ENCODE peak calls at places on chromosomes 12 and 14, in six cellular contexts. One of them, this sample, is unnamed.

GRCh38 chr12:65520658-65521057 is 242.2 kb downstream of the MSRB3 start:
- ATAC-seq in HepG2: no peak
- ATAC-seq in A549: no peak
- ATAC-seq in K562: no peak
- ATAC-seq in upper lobe of left lung: no peak
- ATAC-seq in GM12878: no peak
- ATAC-seq in this sample: no peak

GRCh38 chr12:12909995-12910391 is 18.6 kb downstream of the GPRC5A start:
- ATAC-seq in HepG2: no peak
- ATAC-seq in A549: peak
- ATAC-seq in K562: peak
- ATAC-seq in upper lobe of left lung: peak
- ATAC-seq in GM12878: no peak
- ATAC-seq in this sample: peak

GRCh38 chr14:36313898-36314297 is 6.5 kb downstream of the MBIP start:
- ATAC-seq in HepG2: peak
- ATAC-seq in A549: peak
- ATAC-seq in K562: peak
- ATAC-seq in upper lobe of left lung: no peak
- ATAC-seq in GM12878: no peak
- ATAC-seq in this sample: no peak

GRCh38 chr14:84127430-84127829 is 1402.5 kb upstream of the FLRT2 start:
- ATAC-seq in HepG2: no peak
- ATAC-seq in A549: no peak
- ATAC-seq in K562: no peak
- ATAC-seq in upper lobe of left lung: no peak
- ATAC-seq in GM12878: no peak
- ATAC-seq in this sample: no peak

GRCh38 chr12:121159467-121160307 is 27.0 kb downstream of the P2RX7 start:
- ATAC-seq in HepG2: no peak
- ATAC-seq in A549: no peak
- ATAC-seq in K562: no peak
- ATAC-seq in upper lobe of left lung: no peak
- ATAC-seq in GM12878: peak
- ATAC-seq in this sample: peak

GRCh38 chr14:94050231-94050880 is 24.2 kb downstream of the OTUB2 start:
- ATAC-seq in HepG2: no peak
- ATAC-seq in A549: no peak
- ATAC-seq in K562: no peak
- ATAC-seq in upper lobe of left lung: no peak
- ATAC-seq in GM12878: no peak
- ATAC-seq in this sample: peak

GRCh38 chr14:64193821-64194220 is 100.3 kb downstream of the ESR2 start:
- ATAC-seq in HepG2: peak
- ATAC-seq in A549: peak
- ATAC-seq in K562: no peak
- ATAC-seq in upper lobe of left lung: no peak
- ATAC-seq in GM12878: no peak
- ATAC-seq in this sample: no peak

GRCh38 chr12:68686262-68686594 is 550 bp upstream of the NUP107 start:
- ATAC-seq in HepG2: no peak
- ATAC-seq in A549: no peak
- ATAC-seq in K562: no peak
- ATAC-seq in upper lobe of left lung: no peak
- ATAC-seq in GM12878: no peak
- ATAC-seq in this sample: no peak

GRCh38 chr12:56601503-56601902 is 28.6 kb downstream of the BAZ2A start:
- ATAC-seq in HepG2: peak
- ATAC-seq in A549: peak
- ATAC-seq in K562: peak
- ATAC-seq in upper lobe of left lung: no peak
- ATAC-seq in GM12878: peak
- ATAC-seq in this sample: peak

GRCh38 chr14:89247457-89248122 is 169.4 kb downstream of the FOXN3 start:
- ATAC-seq in HepG2: peak
- ATAC-seq in A549: no peak
- ATAC-seq in K562: no peak
- ATAC-seq in upper lobe of left lung: no peak
- ATAC-seq in GM12878: no peak
- ATAC-seq in this sample: no peak

GRCh38 chr12:106113446-106114083 is 25.2 kb downstream of the NUAK1 start:
- ATAC-seq in HepG2: no peak
- ATAC-seq in A549: peak
- ATAC-seq in K562: no peak
- ATAC-seq in upper lobe of left lung: peak
- ATAC-seq in GM12878: peak
- ATAC-seq in this sample: peak

GRCh38 chr14:103879570-103880333 is 32.4 kb upstream of the PPP1R13B start:
- ATAC-seq in HepG2: peak
- ATAC-seq in A549: peak
- ATAC-seq in K562: peak
- ATAC-seq in upper lobe of left lung: peak
- ATAC-seq in GM12878: no peak
- ATAC-seq in this sample: peak

GRCh38 chr14:32332415-32333116 is 3.5 kb downstream of the AKAP6 start:
- ATAC-seq in HepG2: peak
- ATAC-seq in A549: peak
- ATAC-seq in K562: no peak
- ATAC-seq in upper lobe of left lung: no peak
- ATAC-seq in GM12878: peak
- ATAC-seq in this sample: no peak

GRCh38 chr14:96639550-96639949 is 137.4 kb downstream of the PAPOLA start:
- ATAC-seq in HepG2: no peak
- ATAC-seq in A549: no peak
- ATAC-seq in K562: no peak
- ATAC-seq in upper lobe of left lung: no peak
- ATAC-seq in GM12878: no peak
- ATAC-seq in this sample: no peak

GRCh38 chr12:32467959-32468863 is 68.9 kb downstream of the FGD4 start:
- ATAC-seq in HepG2: no peak
- ATAC-seq in A549: no peak
- ATAC-seq in K562: no peak
- ATAC-seq in upper lobe of left lung: no peak
- ATAC-seq in GM12878: no peak
- ATAC-seq in this sample: no peak

GRCh38 chr12:92416385-92416812 is 270.8 kb upstream of the BTG1 start:
- ATAC-seq in HepG2: no peak
- ATAC-seq in A549: no peak
- ATAC-seq in K562: peak
- ATAC-seq in upper lobe of left lung: no peak
- ATAC-seq in GM12878: peak
- ATAC-seq in this sample: no peak

GRCh38 chr14:93970967-93971634 is 5.3 kb downstream of the ASB2 start:
- ATAC-seq in HepG2: peak
- ATAC-seq in A549: no peak
- ATAC-seq in K562: no peak
- ATAC-seq in upper lobe of left lung: no peak
- ATAC-seq in GM12878: peak
- ATAC-seq in this sample: no peak

GRCh38 chr14:56514663-56515371 is 64.8 kb upstream of the TMEM260 start:
- ATAC-seq in HepG2: peak
- ATAC-seq in A549: peak
- ATAC-seq in K562: peak
- ATAC-seq in upper lobe of left lung: no peak
- ATAC-seq in GM12878: no peak
- ATAC-seq in this sample: no peak

GRCh38 chr12:40157307-40157706 is 51.4 kb upstream of the SLC2A13 start:
- ATAC-seq in HepG2: no peak
- ATAC-seq in A549: no peak
- ATAC-seq in K562: no peak
- ATAC-seq in upper lobe of left lung: no peak
- ATAC-seq in GM12878: no peak
- ATAC-seq in this sample: no peak

GRCh38 chr12:21111733-21112132 is 19.3 kb upstream of the SLCO1B1 start:
- ATAC-seq in HepG2: no peak
- ATAC-seq in A549: no peak
- ATAC-seq in K562: no peak
- ATAC-seq in upper lobe of left lung: no peak
- ATAC-seq in GM12878: no peak
- ATAC-seq in this sample: no peak

GRCh38 chr12:127998936-127999467 is 268.0 kb upstream of the TMEM132C start:
- ATAC-seq in HepG2: no peak
- ATAC-seq in A549: no peak
- ATAC-seq in K562: no peak
- ATAC-seq in upper lobe of left lung: no peak
- ATAC-seq in GM12878: no peak
- ATAC-seq in this sample: no peak

GRCh38 chr12:805022-805632 is 52.7 kb downstream of the WNK1 start:
- ATAC-seq in HepG2: no peak
- ATAC-seq in A549: no peak
- ATAC-seq in K562: no peak
- ATAC-seq in upper lobe of left lung: peak
- ATAC-seq in GM12878: peak
- ATAC-seq in this sample: no peak

GRCh38 chr14:68897559-68898160 is 81.4 kb downstream of the ACTN1 start:
- ATAC-seq in HepG2: no peak
- ATAC-seq in A549: no peak
- ATAC-seq in K562: no peak
- ATAC-seq in upper lobe of left lung: no peak
- ATAC-seq in GM12878: peak
- ATAC-seq in this sample: no peak

GRCh38 chr12:96824838-96825236 is 82.2 kb upstream of the NEDD1 start:
- ATAC-seq in HepG2: no peak
- ATAC-seq in A549: no peak
- ATAC-seq in K562: no peak
- ATAC-seq in upper lobe of left lung: no peak
- ATAC-seq in GM12878: no peak
- ATAC-seq in this sample: no peak

GRCh38 chr12:24134092-24134491 is 184.6 kb upstream of the SOX5 start:
- ATAC-seq in HepG2: no peak
- ATAC-seq in A549: no peak
- ATAC-seq in K562: no peak
- ATAC-seq in upper lobe of left lung: no peak
- ATAC-seq in GM12878: no peak
- ATAC-seq in this sample: no peak
- TF ChIP-seq POLR2A in HepG2: no peak
- TF ChIP-seq POLR2A in A549: no peak
- TF ChIP-seq POLR2A in K562: no peak
- TF ChIP-seq POLR2A in upper lobe of left lung: no peak
- TF ChIP-seq POLR2A in GM12878: no peak
- TF ChIP-seq POLR2A in this sample: no peak

GRCh38 chr12:75505706-75506312 is 5.6 kb downstream of the KRR1 start:
- ATAC-seq in HepG2: peak
- ATAC-seq in A549: peak
- ATAC-seq in K562: peak
- ATAC-seq in upper lobe of left lung: no peak
- ATAC-seq in GM12878: peak
- ATAC-seq in this sample: no peak
- TF ChIP-seq CTCF in HepG2: peak
- TF ChIP-seq CTCF in A549: peak
- TF ChIP-seq CTCF in K562: no peak
- TF ChIP-seq CTCF in upper lobe of left lung: peak
- TF ChIP-seq CTCF in GM12878: peak
- TF ChIP-seq CTCF in this sample: peak

DNA sequence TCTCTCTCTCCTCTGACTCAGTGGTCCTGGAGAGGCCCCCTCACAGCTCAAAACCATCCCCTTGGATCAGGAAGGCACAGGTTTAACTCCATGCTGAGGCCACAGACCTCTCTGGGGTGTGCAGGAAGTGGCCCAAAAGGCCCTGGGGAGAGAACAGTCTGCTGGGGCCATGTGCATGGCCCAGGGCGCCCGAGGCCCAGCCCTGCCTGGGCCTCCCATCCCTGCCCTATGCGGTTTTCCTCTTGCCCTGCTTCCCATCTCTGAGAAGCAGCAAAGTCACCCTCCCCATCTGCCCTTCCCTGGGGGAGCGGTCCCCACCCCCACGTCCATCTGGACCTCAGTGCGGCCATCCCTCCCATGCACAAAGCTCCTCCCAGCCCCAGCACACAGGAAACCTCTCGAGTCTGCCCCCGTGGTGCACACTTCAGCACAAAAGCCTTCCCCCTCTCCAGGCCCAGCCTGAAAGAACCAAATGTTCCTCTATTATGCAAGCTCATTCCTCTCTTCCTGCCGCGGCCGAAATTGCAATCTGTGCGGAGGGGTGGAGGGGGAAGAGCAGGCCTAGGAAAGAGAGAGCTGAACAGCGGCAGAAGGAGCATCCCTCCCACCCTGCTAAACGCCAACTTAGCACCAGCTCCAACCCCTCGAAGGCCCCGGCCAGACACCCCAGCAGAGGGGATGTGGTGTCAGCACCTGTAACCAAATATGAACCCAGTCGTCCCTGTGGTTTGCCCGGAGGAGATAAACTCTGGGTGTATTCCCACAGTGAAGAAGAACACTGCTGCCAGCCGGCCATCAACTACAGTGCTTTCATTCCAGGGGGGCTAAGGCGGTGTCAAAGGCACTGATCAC is 108.5 kb downstream of the SCARB1 start:
- ATAC-seq in HepG2: no peak
- ATAC-seq in A549: peak
- ATAC-seq in K562: peak
- ATAC-seq in upper lobe of left lung: peak
- ATAC-seq in GM12878: peak
- ATAC-seq in this sample: peak
- TF ChIP-seq EP300 in HepG2: no peak
- TF ChIP-seq EP300 in A549: no peak
- TF ChIP-seq EP300 in K562: no peak
- TF ChIP-seq EP300 in upper lobe of left lung: peak
- TF ChIP-seq EP300 in GM12878: no peak
- TF ChIP-seq EP300 in this sample: peak

DNA sequence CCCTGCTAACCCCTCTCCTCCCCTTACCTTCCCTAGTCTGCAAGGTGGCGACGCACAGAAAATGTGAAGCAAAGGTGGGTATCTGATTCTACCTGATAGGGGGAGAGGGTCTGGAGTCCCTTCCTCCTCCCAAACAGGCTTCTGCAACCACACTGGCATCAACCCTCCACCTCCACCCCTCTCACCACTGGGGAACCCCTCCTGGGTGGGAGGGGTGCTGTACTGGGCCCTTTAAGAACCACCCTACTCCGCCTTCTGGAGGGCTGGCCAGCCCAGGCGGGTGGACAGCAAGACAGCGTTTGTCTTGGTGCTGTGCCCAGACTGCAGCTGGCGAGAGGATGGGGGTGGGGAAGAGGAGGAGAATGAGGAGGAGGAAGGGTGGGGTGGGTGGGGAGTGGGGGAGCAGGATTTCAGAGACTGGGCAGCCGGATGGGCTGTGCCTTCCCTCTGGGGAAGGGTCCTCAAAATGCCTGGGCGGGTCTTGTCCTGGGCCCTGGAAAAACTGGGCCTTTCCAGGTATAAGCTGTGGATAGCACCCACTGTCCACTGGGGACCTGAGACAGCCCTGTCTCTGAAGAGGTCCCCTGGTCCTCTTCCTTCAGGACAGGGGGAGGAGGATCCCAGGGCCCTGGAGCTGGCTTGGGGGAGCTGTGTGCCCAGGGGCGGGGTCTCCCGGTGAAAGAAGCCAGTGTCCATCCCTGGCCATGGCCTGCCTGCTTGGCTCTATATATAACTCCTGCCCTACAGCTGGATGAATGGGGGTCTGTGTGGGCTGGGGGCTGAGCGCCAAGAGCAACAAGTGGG is 2.8 kb downstream of the TNS2 start:
- ATAC-seq in HepG2: no peak
- ATAC-seq in A549: peak
- ATAC-seq in K562: no peak
- ATAC-seq in upper lobe of left lung: peak
- ATAC-seq in GM12878: no peak
- ATAC-seq in this sample: peak
- TF ChIP-seq POLR2A in HepG2: no peak
- TF ChIP-seq POLR2A in A549: no peak
- TF ChIP-seq POLR2A in K562: no peak
- TF ChIP-seq POLR2A in upper lobe of left lung: no peak
- TF ChIP-seq POLR2A in GM12878: no peak
- TF ChIP-seq POLR2A in this sample: no peak